ENCODE peak calls at places on chromosomes 12 and 14, in ten cellular contexts. S, B, X, R, E, O, Y, T, M and H are unnamed samples.

GRCh38 chr12:74415633-74416032 is 122.0 kb upstream of the ATXN7L3B start:
- DNase-seq in O (no peak), T (peak), Y (no peak), S (no peak), M (no peak), B (peak), E (peak), X (no peak), R (no peak), H (no peak)

GRCh38 chr12:107461222-107461980 is 224.2 kb upstream of the PWP1 start:
- DNase-seq in R (no peak), B (no peak), S (peak), X (no peak), E (peak), O (no peak), T (no peak), Y (no peak), M (peak), H (no peak)

GRCh38 chr14:37048666-37049071 is 123.7 kb downstream of the SLC25A21 start:
- DNase-seq in B (no peak), R (no peak), S (no peak), M (no peak), E (peak), Y (no peak), O (no peak), X (no peak), T (no peak), H (no peak)

GRCh38 chr12:51672334-51672733 is 81.3 kb downstream of the SCN8A start:
- DNase-seq in S (no peak), O (no peak), B (no peak), T (no peak), Y (no peak), M (no peak), R (no peak), X (no peak), E (no peak), H (no peak)

GRCh38 chr12:104498211-104498801 is 41.6 kb downstream of the CHST11 start:
- DNase-seq in B (peak), E (no peak), T (no peak), S (no peak), R (no peak), O (no peak), M (no peak), X (no peak), Y (no peak), H (no peak)

GRCh38 chr12:52496590-52497071 is 3.6 kb upstream of the KRT6A start:
- DNase-seq in X (no peak), Y (peak), T (no peak), R (peak), O (no peak), B (no peak), S (no peak), E (peak), M (no peak), H (no peak)

GRCh38 chr14:93688239-93688666 is 100.0 kb downstream of the PRIMA1 start:
- DNase-seq in X (no peak), O (no peak), B (no peak), T (no peak), E (peak), Y (no peak), S (no peak), M (no peak), R (peak), H (no peak)

GRCh38 chr12:81360916-81361315 is 283.0 kb downstream of the ACSS3 start:
- DNase-seq in M (no peak), T (no peak), R (no peak), E (no peak), B (no peak), Y (no peak), O (no peak), S (no peak), X (no peak), H (no peak)

GRCh38 chr12:96988919-96989318 is 81.9 kb downstream of the NEDD1 start:
- DNase-seq in Y (no peak), B (no peak), X (no peak), E (no peak), R (no peak), S (no peak), O (no peak), T (no peak), M (no peak), H (no peak)

GRCh38 chr12:126051611-126052107 is 986.4 kb downstream of the AACS start:
- DNase-seq in Y (no peak), S (no peak), O (no peak), R (no peak), B (no peak), T (no peak), E (peak), M (peak), X (no peak), H (no peak)

GRCh38 chr12:31834158-31834557 is 105.3 kb upstream of the AMN1 start:
- DNase-seq in S (no peak), E (no peak), R (no peak), Y (no peak), O (no peak), X (no peak), T (no peak), M (no peak), B (no peak), H (no peak)

GRCh38 chr14:89503458-89503996 is 86.5 kb upstream of the FOXN3 start:
- DNase-seq in X (peak), O (no peak), T (no peak), R (no peak), S (no peak), B (peak), M (no peak), E (no peak), Y (peak), H (no peak)

GRCh38 chr12:25592725-25593495 is 39.8 kb upstream of the LMNTD1 start:
- DNase-seq in B (no peak), E (no peak), O (no peak), Y (no peak), X (no peak), M (no peak), S (no peak), R (no peak), T (no peak), H (no peak)

GRCh38 chr14:51652168-51653095 is 722 bp downstream of the FRMD6 start:
- DNase-seq in S (peak), X (no peak), E (no peak), O (peak), B (no peak), Y (no peak), R (peak), T (no peak), M (no peak), H (no peak)
- TF ChIP-seq CTCF in S (no peak), X (no peak), E (no peak), O (peak), B (no peak), Y (peak), R (peak), T (no peak), M (no peak), H (no peak)

GRCh38 chr14:96102071-96102856 is 63.1 kb downstream of the C14orf132 start:
- DNase-seq in R (peak), E (no peak), O (no peak), X (no peak), S (no peak), T (no peak), Y (no peak), M (no peak), B (no peak), H (no peak)
- TF ChIP-seq CTCF in R (no peak), E (no peak), O (no peak), X (no peak), S (no peak), T (no peak), Y (no peak), M (no peak), B (no peak), H (no peak)

GRCh38 chr12:579450-580110 is 83.7 kb downstream of the NINJ2 start:
- DNase-seq in S (no peak), X (no peak), R (peak), E (no peak), O (no peak), M (no peak), T (no peak), Y (no peak), B (no peak), H (no peak)
- TF ChIP-seq CTCF in S (no peak), X (no peak), R (no peak), E (no peak), O (no peak), M (no peak), T (no peak), Y (no peak), B (no peak), H (no peak)

DNA sequence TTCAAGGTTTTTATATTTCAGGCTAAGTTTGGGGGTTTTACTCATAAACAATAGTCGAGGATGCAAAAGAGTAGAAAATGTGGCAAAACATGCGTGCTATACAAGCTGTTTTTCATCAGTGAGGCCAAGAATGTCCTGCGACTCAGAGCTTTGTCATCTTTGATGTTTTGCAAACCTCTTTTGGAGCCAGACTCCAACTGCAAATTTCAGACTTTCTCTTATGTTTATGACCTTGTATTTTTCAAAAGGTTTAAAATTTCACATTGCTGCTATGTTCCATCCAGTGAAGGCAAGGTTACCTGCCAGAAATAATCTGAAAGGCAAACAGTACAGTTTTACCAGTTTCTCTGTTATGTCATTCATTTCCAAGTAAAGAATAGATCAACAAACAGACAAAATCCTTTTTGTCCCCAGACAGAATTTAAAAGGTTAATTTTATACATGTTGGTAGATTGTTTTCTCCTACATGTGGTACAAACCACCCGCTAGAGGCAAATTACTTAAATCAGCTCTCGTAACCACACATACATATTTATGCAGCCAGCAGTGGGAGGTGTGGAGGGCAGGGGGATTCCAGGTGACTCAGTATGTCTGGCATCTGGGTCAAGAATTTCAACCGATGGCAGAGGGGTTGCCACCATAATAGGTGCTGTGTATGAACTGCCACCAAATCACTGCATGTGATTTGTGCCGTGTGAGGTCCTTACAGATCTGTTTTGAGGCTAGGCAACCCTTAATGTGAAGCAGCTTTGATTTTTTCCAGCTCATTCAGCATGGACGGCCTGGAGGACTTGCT is 119.8 kb upstream of the CPM start:
- DNase-seq in O (no peak), M (peak), B (peak), Y (no peak), X (no peak), S (peak), E (peak), R (peak), T (no peak), H (no peak)
- TF ChIP-seq CTCF in O (no peak), M (peak), B (no peak), Y (no peak), X (no peak), S (peak), E (no peak), R (no peak), T (no peak), H (no peak)